ENCODE peak calls at places on chromosomes 7 and 10, in ten cellular contexts. R, T, Z, H, Y, G, V, C, Q and M are unnamed samples.

GRCh38 chr7:115087437-115087836 is 165.5 kb downstream of the MDFIC start:
- DNase-seq in R (peak; percentile 79), T (peak; percentile 39), Z (peak; percentile 75), H (peak; percentile 32), Y (no peak), G (no peak), V (no peak), C (no peak), Q (peak; percentile 81), M (no peak)

GRCh38 chr7:14734839-14735321 is 167.7 kb downstream of the DGKB start:
- DNase-seq in R (no peak), T (peak; percentile 43), Z (no peak), H (peak; percentile 92), Y (no peak), G (no peak), V (no peak), C (peak; percentile 37), Q (no peak), M (no peak)

GRCh38 chr7:42972703-42973500 is 40.7 kb downstream of the MRPL32 start:
- DNase-seq in R (peak; percentile 98), T (peak; percentile 74), Z (peak; percentile 55), H (peak; percentile 6), Y (no peak), G (no peak), V (no peak), C (no peak), Q (peak; percentile 56), M (no peak)

GRCh38 chr10:103197177-103197576 is 4.1 kb upstream of the NT5C2 start:
- DNase-seq in R (peak; percentile 90), T (peak; percentile 61), Z (peak; percentile 20), H (no peak), Y (no peak), G (peak; percentile 41), V (no peak), C (no peak), Q (peak; percentile 36), M (no peak)

GRCh38 chr7:120053390-120053961 is 219.5 kb upstream of the KCND2 start:
- DNase-seq in R (peak; percentile 74), T (no peak), Z (peak; percentile 47), H (no peak), Y (no peak), G (no peak), V (no peak), C (no peak), Q (no peak), M (no peak)

GRCh38 chr7:70178787-70179186 is 580.5 kb downstream of the AUTS2 start:
- DNase-seq in R (peak; percentile 89), T (peak; percentile 37), Z (no peak), H (no peak), Y (no peak), G (no peak), V (peak; percentile 63), C (peak; percentile 9), Q (no peak), M (no peak)

GRCh38 chr7:122889116-122889515 is 2.9 kb upstream of the CADPS2 start:
- DNase-seq in R (no peak), T (no peak), Z (no peak), H (no peak), Y (no peak), G (no peak), V (no peak), C (no peak), Q (no peak), M (no peak)

GRCh38 chr10:69451784-69452251 is 553 bp downstream of the TSPAN15 start:
- DNase-seq in R (no peak), T (peak; percentile 65), Z (no peak), H (peak; percentile 83), Y (no peak), G (no peak), V (peak; percentile 53), C (no peak), Q (no peak), M (peak; percentile 89)

GRCh38 chr7:1667566-1668485 is 2.3 kb upstream of the ELFN1 start:
- DNase-seq in R (no peak), T (peak; percentile 46), Z (no peak), H (peak; percentile 50), Y (no peak), G (no peak), V (no peak), C (no peak), Q (no peak), M (peak; percentile 57)

GRCh38 chr7:21253740-21254687 is 173.9 kb upstream of the SP4 start:
- DNase-seq in R (peak; percentile 66), T (peak; percentile 87), Z (no peak), H (peak; percentile 94), Y (no peak), G (no peak), V (no peak), C (peak; percentile 55), Q (peak; percentile 27), M (no peak)

GRCh38 chr7:7681191-7681935 is 37.0 kb downstream of the RPA3 start:
- DNase-seq in R (peak; percentile 71), T (peak; percentile 65), Z (no peak), H (peak; percentile 71), Y (no peak), G (no peak), V (no peak), C (no peak), Q (peak; percentile 45), M (no peak)

GRCh38 chr7:27095050-27095896 is 527 bp downstream of the HOXA1 start:
- DNase-seq in R (no peak), T (no peak), Z (no peak), H (peak; percentile 36), Y (no peak), G (no peak), V (no peak), C (no peak), Q (no peak), M (no peak)

GRCh38 chr10:133401500-133401899 is 7.5 kb downstream of the MTG1 start:
- DNase-seq in R (no peak), T (no peak), Z (no peak), H (no peak), Y (no peak), G (no peak), V (no peak), C (no peak), Q (no peak), M (peak; percentile 40)

GRCh38 chr7:92783260-92783911 is 53.0 kb downstream of the CDK6 start:
- DNase-seq in R (no peak), T (no peak), Z (no peak), H (no peak), Y (no peak), G (no peak), V (no peak), C (no peak), Q (no peak), M (no peak)
- H3K27ac ChIP-seq in R (no peak overlapping the region), T (peak overlapping the region; percentile 19), Z (no peak overlapping the region), H (no peak overlapping the region), Y (no peak overlapping the region), G (no peak overlapping the region), V (no peak overlapping the region), C (no peak overlapping the region), Q (no peak overlapping the region), M (no peak overlapping the region)

DNA sequence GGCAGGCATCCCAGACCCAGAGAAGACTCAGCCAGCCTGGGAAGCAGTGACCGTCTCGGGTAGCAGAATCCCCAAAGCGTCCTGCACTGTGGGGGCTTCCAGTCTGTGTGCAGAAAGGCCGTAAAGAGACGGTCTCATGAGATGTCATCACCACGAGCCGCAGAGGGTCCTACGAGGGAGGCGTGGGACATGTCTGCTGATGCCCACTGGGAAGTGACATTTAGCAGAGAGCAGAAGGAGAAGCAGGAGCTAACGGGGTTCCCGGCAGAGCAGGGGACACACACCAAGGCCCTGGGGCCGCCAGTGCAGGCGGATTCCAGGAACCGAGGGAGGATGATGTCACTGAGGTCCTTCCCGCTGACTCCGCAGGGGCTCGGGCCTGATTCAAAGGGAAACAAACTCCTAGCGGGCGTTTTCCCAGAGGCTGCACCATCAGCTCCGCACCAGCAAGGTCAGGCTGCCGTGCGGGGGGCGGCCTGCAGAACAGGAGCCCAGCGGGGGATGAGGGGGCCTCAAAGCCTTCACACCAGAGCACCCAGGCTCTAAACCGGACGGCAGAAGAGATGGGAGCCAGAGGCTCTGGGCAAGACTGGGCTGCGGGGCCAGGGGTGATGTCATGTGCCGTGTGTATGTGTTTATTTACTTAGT is 85.4 kb upstream of the PDGFA start:
- DNase-seq in R (no peak), T (no peak), Z (no peak), H (no peak), Y (no peak), G (no peak), V (no peak), C (no peak), Q (no peak), M (peak; percentile 61)
- H3K4me3 ChIP-seq in R (no peak overlapping the region), T (no peak overlapping the region), Z (no peak overlapping the region), H (no peak overlapping the region), Y (peak overlapping the region; percentile 34), G (peak overlapping the region; percentile 44), V (peak overlapping the region; percentile 15), C (no peak overlapping the region), Q (no peak overlapping the region), M (peak overlapping the region; percentile 38)

GRCh38 chr7:22849662-22850061 is 27.0 kb upstream of the TOMM7 start:
- DNase-seq in R (no peak), T (no peak), Z (no peak), H (no peak), Y (no peak), G (no peak), V (no peak), C (no peak), Q (no peak), M (no peak)

GRCh38 chr7:22843681-22844309 is 21.1 kb upstream of the TOMM7 start:
- DNase-seq in R (no peak), T (no peak), Z (no peak), H (no peak), Y (no peak), G (no peak), V (no peak), C (no peak), Q (no peak), M (no peak)

GRCh38 chr7:22849158-22849557 is 26.5 kb upstream of the TOMM7 start:
- DNase-seq in R (no peak), T (no peak), Z (no peak), H (no peak), Y (no peak), G (no peak), V (no peak), C (no peak), Q (no peak), M (no peak)

GRCh38 chr7:22845221-22845844 is 22.7 kb upstream of the TOMM7 start:
- DNase-seq in R (peak; percentile 53), T (no peak), Z (no peak), H (no peak), Y (no peak), G (no peak), V (peak; percentile 72), C (no peak), Q (no peak), M (no peak)

DNA sequence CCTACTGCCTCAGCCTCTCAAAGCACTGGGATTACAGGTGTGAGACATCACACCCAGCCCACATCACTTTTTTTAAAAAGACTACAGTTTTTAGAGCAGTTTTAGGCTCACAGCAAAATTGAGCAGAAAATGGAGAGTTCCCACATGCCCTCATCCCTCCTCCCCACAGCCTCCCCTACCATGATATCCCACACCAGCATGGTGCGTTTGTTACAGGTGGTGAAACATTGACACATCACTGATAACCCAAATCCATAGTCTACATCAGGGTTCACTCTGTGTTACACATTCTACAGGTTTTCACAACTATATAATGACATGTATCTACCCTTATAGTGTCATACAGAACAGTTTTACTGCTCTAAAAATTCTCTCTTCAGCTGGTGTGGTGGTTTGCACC is 24.3 kb upstream of the TOMM7 start:
- DNase-seq in R (no peak), T (no peak), Z (no peak), H (no peak), Y (no peak), G (no peak), V (no peak), C (no peak), Q (no peak), M (no peak)
- H3K27ac ChIP-seq in R (no peak overlapping the region), T (no peak overlapping the region), Z (no peak overlapping the region), H (no peak overlapping the region), Y (no peak overlapping the region), G (no peak overlapping the region), V (no peak overlapping the region), C (no peak overlapping the region), Q (no peak overlapping the region), M (no peak overlapping the region)

GRCh38 chr10:86971146-86971991 is 3.1 kb downstream of the ADIRF start:
- DNase-seq in R (peak; percentile 97), T (peak; percentile 95), Z (peak; percentile 72), H (peak; percentile 76), Y (peak; percentile 97), G (peak; percentile 87), V (peak; percentile 94), C (no peak), Q (peak; percentile 97), M (peak; percentile 96)
- H3K4me3 ChIP-seq in R (peak overlapping the region; percentile 94), T (peak overlapping the region; percentile 43), Z (peak overlapping the region; percentile 70), H (peak overlapping the region; percentile 67), Y (peak overlapping the region; percentile 69), G (peak overlapping the region; percentile 75), V (peak overlapping the region; percentile 70), C (peak overlapping the region; percentile 53), Q (peak overlapping the region; percentile 56), M (peak overlapping the region; percentile 72)